ENCODE peak calls at places on chromosome 21, in four cellular contexts. K is GM12878, L is SK-N-SH, O is HepG2. J is an unnamed sample.

GRCh38 chr21:33588485-33589335 is at the start of gene DONSON:
- DNase-seq in K (peak), L (peak), O (peak), J (peak)

GRCh38 chr21:32367158-32367557 is 25.7 kb downstream of the URB1 start:
- DNase-seq in K (no peak), L (no peak), O (no peak), J (no peak)

GRCh38 chr21:33734326-33734725 is 92.0 kb downstream of the ITSN1 start:
- DNase-seq in K (no peak), L (no peak), O (no peak), J (no peak)

GRCh38 chr21:15872236-15872635 is 142.5 kb downstream of the USP25 start:
- DNase-seq in K (no peak), L (no peak), O (no peak), J (no peak)

GRCh38 chr21:35933466-35933865 is 126.9 kb downstream of the SETD4 start:
- DNase-seq in K (no peak), L (no peak), O (no peak), J (no peak)

GRCh38 chr21:31543191-31543590 is 116.3 kb upstream of the SOD1 start:
- DNase-seq in K (no peak), L (no peak), O (no peak), J (no peak)

GRCh38 chr21:14120091-14120734 is 90.5 kb downstream of the LIPI start:
- DNase-seq in K (peak), L (peak), O (peak), J (peak)

GRCh38 chr21:31917108-31917507 is 44.3 kb downstream of the HUNK start:
- DNase-seq in K (no peak), L (no peak), O (no peak), J (no peak)

GRCh38 chr21:27418338-27418737 is 451.4 kb upstream of the ADAMTS5 start:
- DNase-seq in K (no peak), L (no peak), O (no peak), J (no peak)

GRCh38 chr21:37496972-37497371 is 130.4 kb downstream of the DYRK1A start:
- DNase-seq in K (no peak), L (no peak), O (no peak), J (no peak)

GRCh38 chr21:25691931-25692330 is 42.8 kb downstream of the ATP5PF start:
- DNase-seq in K (no peak), L (no peak), O (no peak), J (no peak)

GRCh38 chr21:37455504-37455911 is 88.9 kb downstream of the DYRK1A start:
- DNase-seq in K (no peak), L (no peak), O (no peak), J (peak)

GRCh38 chr21:25496825-25497482 is 110.3 kb downstream of the MRPL39 start:
- DNase-seq in K (no peak), L (no peak), O (no peak), J (no peak)

GRCh38 chr21:25421327-25422028 is 185.8 kb downstream of the MRPL39 start:
- DNase-seq in K (peak), L (no peak), O (no peak), J (no peak)

GRCh38 chr21:42923553-42924432 is 1.6 kb downstream of the ERVH48-1 start:
- DNase-seq in K (peak), L (peak), O (peak), J (peak)
- TF ChIP-seq NFIC in K (peak), L (peak), O (no peak), J (peak)

GRCh38 chr21:44793269-44794030 is 8.2 kb downstream of the UBE2G2 start:
- DNase-seq in K (no peak), L (peak), O (peak), J (peak)
- TF ChIP-seq NFIC in K (no peak), L (no peak), O (no peak), J (no peak)

GRCh38 chr21:38800046-38800758 is 5.5 kb upstream of the ETS2 start:
- DNase-seq in K (no peak), L (no peak), O (no peak), J (no peak)

GRCh38 chr21:38797470-38797869 is 8.3 kb upstream of the ETS2 start:
- DNase-seq in K (no peak), L (peak), O (peak), J (peak)

GRCh38 chr21:38796426-38796825 is 9.3 kb upstream of the ETS2 start:
- DNase-seq in K (no peak), L (no peak), O (no peak), J (peak)

GRCh38 chr21:38798081-38798480 is 7.6 kb upstream of the ETS2 start:
- DNase-seq in K (no peak), L (no peak), O (no peak), J (no peak)

GRCh38 chr21:38798481-38798882 is 7.2 kb upstream of the ETS2 start:
- DNase-seq in K (no peak), L (peak), O (no peak), J (peak)
- TF ChIP-seq NFIC in K (no peak), L (peak), O (no peak), J (peak)

GRCh38 chr21:46124083-46124925 is 26.4 kb downstream of the COL6A2 start:
- DNase-seq in K (no peak), L (peak), O (no peak), J (no peak)

GRCh38 chr21:46122241-46122671 is 24.3 kb downstream of the COL6A2 start:
- DNase-seq in K (no peak), L (no peak), O (no peak), J (no peak)

GRCh38 chr21:46121286-46122221 is 23.6 kb downstream of the COL6A2 start:
- DNase-seq in K (no peak), L (peak), O (no peak), J (no peak)

GRCh38 chr21:46124926-46125845 is 27.3 kb downstream of the COL6A2 start:
- DNase-seq in K (no peak), L (peak), O (no peak), J (no peak)

DNA sequence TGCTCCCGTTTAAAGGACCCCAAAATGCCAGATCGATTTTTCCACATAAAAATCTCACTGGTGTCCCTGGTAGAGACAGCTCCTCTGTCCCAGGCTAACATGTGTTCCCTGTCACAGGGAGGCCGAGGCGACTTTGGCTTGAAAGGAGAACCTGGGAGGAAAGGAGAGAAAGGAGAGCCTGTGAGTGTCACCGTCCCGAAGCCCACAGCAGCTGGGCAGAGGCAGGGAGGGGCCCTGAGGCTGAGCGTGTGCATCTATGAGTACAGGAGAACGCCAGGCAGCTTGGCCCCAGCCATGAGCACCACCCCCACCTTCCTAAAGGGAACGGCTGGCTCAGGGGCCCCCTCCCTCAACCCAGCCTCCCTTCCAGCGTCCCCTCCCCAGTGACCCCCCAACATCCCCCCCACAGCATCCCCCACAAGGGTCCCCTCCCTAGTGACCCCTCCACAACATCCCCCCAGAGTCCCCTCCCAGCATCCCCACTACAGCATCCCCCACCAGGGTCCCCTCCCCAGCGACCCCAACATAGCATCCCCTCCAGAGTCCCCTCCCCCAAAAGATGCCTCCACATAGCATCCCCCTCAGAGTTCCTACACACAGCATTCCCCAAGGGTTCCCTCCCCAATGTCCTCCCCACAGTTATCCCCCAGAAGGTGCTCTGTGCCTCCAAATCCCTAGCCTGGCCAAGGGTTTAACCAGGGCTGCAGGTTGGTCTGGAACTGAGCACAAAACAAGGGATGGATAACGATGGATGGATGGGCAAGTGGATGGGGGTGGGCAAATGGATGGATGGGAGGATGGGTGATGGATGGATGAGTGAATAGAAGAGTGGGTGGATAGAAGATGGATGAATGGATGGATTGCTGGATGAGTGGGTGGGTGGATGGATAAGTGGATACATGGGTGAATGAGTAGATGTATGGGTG is 25.1 kb downstream of the COL6A2 start:
- DNase-seq in K (no peak), L (peak), O (no peak), J (no peak)
- TF ChIP-seq NFIC in K (no peak), L (no peak), O (no peak), J (no peak)

GRCh38 chr21:45698493-45698947 is 55.0 kb downstream of the PCBP3 start:
- DNase-seq in K (no peak), L (no peak), O (no peak), J (no peak)
- TF ChIP-seq NFIC in K (no peak), L (peak), O (no peak), J (no peak)

GRCh38 chr21:41611966-41612606 is 104.1 kb upstream of the TMPRSS2 start:
- DNase-seq in K (no peak), L (no peak), O (peak), J (peak)
- TF ChIP-seq NFIC in K (no peak), L (no peak), O (no peak), J (no peak)

GRCh38 chr21:45020629-45021427 is 53.6 kb upstream of the ADARB1 start:
- DNase-seq in K (no peak), L (no peak), O (no peak), J (no peak)
- TF ChIP-seq NFIC in K (no peak), L (no peak), O (no peak), J (no peak)

DNA sequence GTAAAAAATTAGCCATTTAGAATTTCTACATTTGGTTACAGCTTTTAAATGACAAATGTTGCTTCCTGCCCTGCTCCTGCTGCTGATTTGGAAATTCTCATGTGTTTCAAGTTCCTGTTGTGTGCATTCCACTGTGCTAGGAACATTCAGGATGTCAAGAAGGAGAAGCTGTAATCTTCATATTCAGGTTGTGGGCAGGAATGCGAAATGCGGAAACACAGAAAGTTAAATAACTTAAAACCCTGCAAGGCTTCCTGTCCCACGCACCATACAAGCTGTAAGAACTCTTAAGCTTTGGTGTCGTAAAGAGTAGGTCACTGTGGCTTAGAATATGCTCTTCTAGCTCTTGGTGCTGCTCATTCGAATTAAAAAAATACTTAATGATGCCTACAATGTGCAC is 52.6 kb downstream of the S100B start:
- DNase-seq in K (no peak), L (no peak), O (no peak), J (no peak)
- TF ChIP-seq NFIC in K (no peak), L (no peak), O (no peak), J (no peak)